ENCODE peak calls at places on chromosomes 13 and 19, in nine cellular contexts. K is HL-60, X is GM23338, E is testis, S is IMR-90, M is cardiac muscle cell, B is tibial nerve, P is upper lobe of right lung, V is left lung. D is an unnamed sample.

GRCh38 chr13:112446347-112446861 is 70.2 kb downstream of the SPACA7 start:
- DNase-seq in K (no peak), X (no peak), E (no peak), S (no peak), M (no peak), B (no peak), P (no peak), V (peak; percentile 47), D (no peak)

GRCh38 chr13:105979586-105979985 is 555.9 kb downstream of the EFNB2 start:
- DNase-seq in K (no peak), X (no peak), E (no peak), S (no peak), M (peak; percentile 33), B (no peak), P (no peak), V (no peak), D (peak; percentile 40)

GRCh38 chr13:38733146-38733545 is 46.3 kb downstream of the FREM2 start:
- DNase-seq in K (no peak), X (no peak), E (no peak), S (no peak), M (no peak), B (no peak), P (no peak), V (no peak), D (no peak)

GRCh38 chr13:19150712-19151228 is 30.9 kb downstream of the TUBA3C start:
- DNase-seq in K (no peak), X (no peak), E (peak; percentile 2), S (no peak), M (no peak), B (no peak), P (peak; percentile 67), V (no peak), D (no peak)

GRCh38 chr19:12833418-12833746 is 997 bp downstream of the RTBDN start:
- DNase-seq in K (no peak), X (peak; percentile 32), E (no peak), S (no peak), M (no peak), B (no peak), P (no peak), V (no peak), D (no peak)

GRCh38 chr13:31522431-31522830 is 216.9 kb upstream of the RXFP2 start:
- DNase-seq in K (no peak), X (no peak), E (no peak), S (no peak), M (no peak), B (no peak), P (no peak), V (no peak), D (no peak)

GRCh38 chr13:45737571-45738002 is 35.5 kb downstream of the CBY2 start:
- DNase-seq in K (peak; percentile 67), X (peak; percentile 67), E (no peak), S (no peak), M (no peak), B (no peak), P (no peak), V (no peak), D (no peak)

GRCh38 chr19:43555185-43555770 is 20.0 kb downstream of the XRCC1 start:
- DNase-seq in K (peak; percentile 85), X (peak; percentile 93), E (peak; percentile 83), S (peak; percentile 66), M (peak; percentile 80), B (peak; percentile 77), P (no peak), V (no peak), D (peak; percentile 68)

GRCh38 chr19:42284641-42285341 is 15.7 kb downstream of the CIC start:
- DNase-seq in K (peak; percentile 4), X (peak; percentile 39), E (no peak), S (no peak), M (no peak), B (no peak), P (no peak), V (peak; percentile 86), D (no peak)

GRCh38 chr13:30551194-30551593 is 66.5 kb upstream of the USPL1 start:
- DNase-seq in K (peak; percentile 54), X (peak; percentile 70), E (no peak), S (peak; percentile 43), M (peak; percentile 52), B (no peak), P (no peak), V (no peak), D (peak; percentile 17)

GRCh38 chr13:28463481-28463880 is 31.4 kb downstream of the FLT1 start:
- DNase-seq in K (no peak), X (no peak), E (no peak), S (peak; percentile 27), M (no peak), B (no peak), P (no peak), V (no peak), D (no peak)

GRCh38 chr13:28466151-28466550 is 28.8 kb downstream of the FLT1 start:
- DNase-seq in K (no peak), X (no peak), E (no peak), S (no peak), M (no peak), B (no peak), P (no peak), V (no peak), D (no peak)

GRCh38 chr13:28467886-28468519 is 26.9 kb downstream of the FLT1 start:
- DNase-seq in K (peak; percentile 96), X (no peak), E (no peak), S (no peak), M (peak; percentile 52), B (no peak), P (no peak), V (no peak), D (no peak)

GRCh38 chr13:28467034-28467433 is 27.9 kb downstream of the FLT1 start:
- DNase-seq in K (no peak), X (no peak), E (no peak), S (no peak), M (no peak), B (no peak), P (no peak), V (no peak), D (no peak)

GRCh38 chr13:28464861-28465260 is 30.1 kb downstream of the FLT1 start:
- DNase-seq in K (no peak), X (no peak), E (no peak), S (no peak), M (no peak), B (no peak), P (no peak), V (no peak), D (no peak)
- TF ChIP-seq CTCF in K (no peak), X (no peak), E (no peak), S (no peak), M (no peak), B (no peak), P (no peak), V (no peak), D (no peak)

GRCh38 chr19:40369797-40370196 is 20.2 kb downstream of the HIPK4 start:
- DNase-seq in K (no peak), X (no peak), E (no peak), S (no peak), M (no peak), B (no peak), P (no peak), V (no peak), D (no peak)

GRCh38 chr19:40367577-40368434 is 19.3 kb downstream of the PLD3 start:
- DNase-seq in K (no peak), X (no peak), E (no peak), S (no peak), M (no peak), B (no peak), P (no peak), V (no peak), D (no peak)

GRCh38 chr19:40365010-40365409 is 16.5 kb downstream of the PLD3 start:
- DNase-seq in K (no peak), X (no peak), E (no peak), S (no peak), M (no peak), B (no peak), P (no peak), V (no peak), D (no peak)

GRCh38 chr19:40365613-40366401 is 17.3 kb downstream of the PLD3 start:
- DNase-seq in K (no peak), X (peak; percentile 91), E (peak; percentile 77), S (peak; percentile 71), M (peak; percentile 82), B (peak; percentile 56), P (peak; percentile 91), V (peak; percentile 91), D (peak; percentile 64)

GRCh38 chr19:40366697-40367561 is 18.4 kb downstream of the PLD3 start:
- DNase-seq in K (peak; percentile 54), X (peak; percentile 81), E (peak; percentile 26), S (peak; percentile 24), M (peak; percentile 36), B (no peak), P (peak; percentile 82), V (no peak), D (no peak)
- H3K4me3 ChIP-seq in K (no peak overlapping the region), X (peak overlapping the region; percentile 77), E (no peak overlapping the region), S (no peak overlapping the region), M (peak overlapping the region; percentile 41), B (no peak overlapping the region), P (peak overlapping the region; percentile 47), V (peak overlapping the region; percentile 37), D (no peak overlapping the region)

DNA sequence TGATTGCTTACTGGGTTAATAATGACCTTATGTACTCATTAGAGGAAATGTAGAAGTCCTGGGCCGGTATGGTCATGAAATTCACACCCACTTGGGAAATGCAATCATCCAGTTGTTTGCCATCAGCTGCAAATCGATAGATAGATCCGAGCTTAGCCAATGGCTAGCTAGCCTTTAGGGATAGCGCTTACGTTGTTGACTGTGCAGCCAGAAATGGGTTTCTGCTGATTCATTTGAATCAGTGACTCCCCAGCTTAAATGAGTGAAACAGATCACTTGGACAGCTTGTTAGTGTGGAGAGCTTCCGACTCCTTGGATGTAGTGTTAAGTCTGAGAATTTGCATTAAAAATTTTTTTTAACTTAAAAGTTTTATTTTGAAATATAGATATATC is 11.8 kb downstream of the IL17D start:
- DNase-seq in K (no peak), X (no peak), E (no peak), S (no peak), M (no peak), B (no peak), P (no peak), V (no peak), D (no peak)
- H3K27ac ChIP-seq in K (no peak overlapping the region), X (no peak overlapping the region), E (no peak overlapping the region), S (no peak overlapping the region), M (no peak overlapping the region), B (no peak overlapping the region), P (no peak overlapping the region), V (no peak overlapping the region), D (no peak overlapping the region)

DNA sequence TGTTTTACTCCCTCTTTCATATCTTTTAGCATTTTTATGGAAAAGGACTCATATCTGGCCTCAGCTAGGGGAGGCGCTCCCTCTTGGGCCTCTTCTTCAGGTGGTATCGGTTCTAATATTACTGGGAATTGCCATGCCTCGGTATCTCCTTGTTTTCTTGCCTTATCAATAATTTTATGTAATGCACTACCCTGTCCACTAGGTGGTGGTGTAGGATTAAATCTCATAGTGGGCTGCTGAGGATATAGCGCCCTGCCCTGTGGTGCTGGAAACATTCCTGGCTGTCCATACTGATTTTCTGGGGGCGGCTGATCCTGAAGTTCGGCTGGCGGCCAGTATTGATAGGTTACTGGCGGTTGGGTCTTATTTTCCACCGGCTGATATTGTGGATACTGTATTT is 35.8 kb downstream of the ZNF420 start:
- DNase-seq in K (no peak), X (peak; percentile 58), E (no peak), S (no peak), M (no peak), B (no peak), P (no peak), V (no peak), D (no peak)
- TF ChIP-seq CTCF in K (no peak), X (peak; percentile 65), E (no peak), S (no peak), M (no peak), B (no peak), P (no peak), V (no peak), D (no peak)

D was measured in prostate gland.